ENCODE peak calls at places on chromosome 7, in nine cellular contexts. One of them, this sample, is unnamed.

GRCh38 chr7:143910473-143911248 is 8.7 kb upstream of the TCAF1 start:
- DNase-seq in AG04450: no peak
- DNase-seq in AML-193: no peak
- DNase-seq in activated CD4-positive, CD25-positive, alpha-beta regulatory T cell treated with anti-CD3 and anti-CD28 coated beads, Interleukin-2, amount 50 U/mL, for 72 hours: no peak
- DNase-seq in nephron progenitor cell: no peak
- DNase-seq in RCC 7860: no peak
- DNase-seq in T-helper 1 cell: no peak
- DNase-seq in activated CD4-positive, alpha-beta T cell treated with anti-CD3 and anti-CD28 coated beads for 4 hours: no peak
- DNase-seq in iris pigment epithelial cell: peak
- DNase-seq in this sample: no peak

GRCh38 chr7:128989961-128990360 is 52.2 kb downstream of the IRF5 start:
- DNase-seq in RCC 7860: no peak
- DNase-seq in T-helper 1 cell: no peak
- DNase-seq in AG04450: no peak
- DNase-seq in nephron progenitor cell: no peak
- DNase-seq in activated CD4-positive, alpha-beta T cell treated with anti-CD3 and anti-CD28 coated beads for 4 hours: no peak
- DNase-seq in AML-193: no peak
- DNase-seq in activated CD4-positive, CD25-positive, alpha-beta regulatory T cell treated with anti-CD3 and anti-CD28 coated beads, Interleukin-2, amount 50 U/mL, for 72 hours: no peak
- DNase-seq in iris pigment epithelial cell: peak
- DNase-seq in this sample: no peak

GRCh38 chr7:103148131-103148993 is 537 bp downstream of the NAPEPLD start:
- DNase-seq in activated CD4-positive, alpha-beta T cell treated with anti-CD3 and anti-CD28 coated beads for 4 hours: no peak
- DNase-seq in T-helper 1 cell: peak
- DNase-seq in activated CD4-positive, CD25-positive, alpha-beta regulatory T cell treated with anti-CD3 and anti-CD28 coated beads, Interleukin-2, amount 50 U/mL, for 72 hours: no peak
- DNase-seq in iris pigment epithelial cell: no peak
- DNase-seq in nephron progenitor cell: no peak
- DNase-seq in AML-193: no peak
- DNase-seq in AG04450: no peak
- DNase-seq in RCC 7860: no peak
- DNase-seq in this sample: no peak

GRCh38 chr7:151958036-151959010 is 2.1 kb downstream of the GALNTL5 start:
- DNase-seq in RCC 7860: no peak
- DNase-seq in activated CD4-positive, alpha-beta T cell treated with anti-CD3 and anti-CD28 coated beads for 4 hours: no peak
- DNase-seq in T-helper 1 cell: no peak
- DNase-seq in nephron progenitor cell: no peak
- DNase-seq in activated CD4-positive, CD25-positive, alpha-beta regulatory T cell treated with anti-CD3 and anti-CD28 coated beads, Interleukin-2, amount 50 U/mL, for 72 hours: no peak
- DNase-seq in AML-193: no peak
- DNase-seq in iris pigment epithelial cell: no peak
- DNase-seq in AG04450: no peak
- DNase-seq in this sample: no peak

GRCh38 chr7:73865738-73866445 is 4.9 kb downstream of the TMEM270 start:
- DNase-seq in activated CD4-positive, CD25-positive, alpha-beta regulatory T cell treated with anti-CD3 and anti-CD28 coated beads, Interleukin-2, amount 50 U/mL, for 72 hours: no peak
- DNase-seq in activated CD4-positive, alpha-beta T cell treated with anti-CD3 and anti-CD28 coated beads for 4 hours: no peak
- DNase-seq in iris pigment epithelial cell: peak
- DNase-seq in AML-193: peak
- DNase-seq in T-helper 1 cell: no peak
- DNase-seq in nephron progenitor cell: peak
- DNase-seq in AG04450: no peak
- DNase-seq in RCC 7860: peak
- DNase-seq in this sample: no peak

GRCh38 chr7:134855467-134855866 is 76.0 kb downstream of the CALD1 start:
- DNase-seq in nephron progenitor cell: no peak
- DNase-seq in activated CD4-positive, alpha-beta T cell treated with anti-CD3 and anti-CD28 coated beads for 4 hours: no peak
- DNase-seq in T-helper 1 cell: no peak
- DNase-seq in AG04450: no peak
- DNase-seq in iris pigment epithelial cell: peak
- DNase-seq in AML-193: no peak
- DNase-seq in activated CD4-positive, CD25-positive, alpha-beta regulatory T cell treated with anti-CD3 and anti-CD28 coated beads, Interleukin-2, amount 50 U/mL, for 72 hours: no peak
- DNase-seq in RCC 7860: no peak
- DNase-seq in this sample: no peak

GRCh38 chr7:134865001-134865845 is 85.8 kb downstream of the CALD1 start:
- DNase-seq in activated CD4-positive, alpha-beta T cell treated with anti-CD3 and anti-CD28 coated beads for 4 hours: peak
- DNase-seq in T-helper 1 cell: peak
- DNase-seq in iris pigment epithelial cell: peak
- DNase-seq in AML-193: no peak
- DNase-seq in nephron progenitor cell: no peak
- DNase-seq in AG04450: no peak
- DNase-seq in RCC 7860: no peak
- DNase-seq in activated CD4-positive, CD25-positive, alpha-beta regulatory T cell treated with anti-CD3 and anti-CD28 coated beads, Interleukin-2, amount 50 U/mL, for 72 hours: no peak
- DNase-seq in this sample: no peak

GRCh38 chr7:68509603-68510002 is 1088.7 kb upstream of the AUTS2 start:
- DNase-seq in nephron progenitor cell: no peak
- DNase-seq in activated CD4-positive, alpha-beta T cell treated with anti-CD3 and anti-CD28 coated beads for 4 hours: no peak
- DNase-seq in RCC 7860: no peak
- DNase-seq in AML-193: no peak
- DNase-seq in iris pigment epithelial cell: no peak
- DNase-seq in AG04450: no peak
- DNase-seq in activated CD4-positive, CD25-positive, alpha-beta regulatory T cell treated with anti-CD3 and anti-CD28 coated beads, Interleukin-2, amount 50 U/mL, for 72 hours: no peak
- DNase-seq in T-helper 1 cell: no peak
- DNase-seq in this sample: no peak

GRCh38 chr7:66697451-66698438 is 42.8 kb upstream of the RABGEF1 start:
- DNase-seq in activated CD4-positive, CD25-positive, alpha-beta regulatory T cell treated with anti-CD3 and anti-CD28 coated beads, Interleukin-2, amount 50 U/mL, for 72 hours: no peak
- DNase-seq in activated CD4-positive, alpha-beta T cell treated with anti-CD3 and anti-CD28 coated beads for 4 hours: no peak
- DNase-seq in iris pigment epithelial cell: peak
- DNase-seq in AG04450: no peak
- DNase-seq in RCC 7860: no peak
- DNase-seq in T-helper 1 cell: no peak
- DNase-seq in AML-193: no peak
- DNase-seq in nephron progenitor cell: no peak
- DNase-seq in this sample: no peak

GRCh38 chr7:98745722-98746318 is 124.0 kb downstream of the TMEM130 start:
- DNase-seq in activated CD4-positive, CD25-positive, alpha-beta regulatory T cell treated with anti-CD3 and anti-CD28 coated beads, Interleukin-2, amount 50 U/mL, for 72 hours: peak
- DNase-seq in RCC 7860: peak
- DNase-seq in AG04450: no peak
- DNase-seq in activated CD4-positive, alpha-beta T cell treated with anti-CD3 and anti-CD28 coated beads for 4 hours: peak
- DNase-seq in nephron progenitor cell: peak
- DNase-seq in T-helper 1 cell: peak
- DNase-seq in AML-193: peak
- DNase-seq in iris pigment epithelial cell: peak
- DNase-seq in this sample: no peak

GRCh38 chr7:117312593-117312992 is 10.3 kb downstream of the WNT2 start:
- DNase-seq in nephron progenitor cell: no peak
- DNase-seq in activated CD4-positive, alpha-beta T cell treated with anti-CD3 and anti-CD28 coated beads for 4 hours: no peak
- DNase-seq in T-helper 1 cell: no peak
- DNase-seq in iris pigment epithelial cell: peak
- DNase-seq in AG04450: no peak
- DNase-seq in AML-193: no peak
- DNase-seq in activated CD4-positive, CD25-positive, alpha-beta regulatory T cell treated with anti-CD3 and anti-CD28 coated beads, Interleukin-2, amount 50 U/mL, for 72 hours: no peak
- DNase-seq in RCC 7860: no peak
- DNase-seq in this sample: no peak

GRCh38 chr7:94509264-94509878 is at the start of gene CASD1:
- DNase-seq in RCC 7860: peak
- DNase-seq in nephron progenitor cell: no peak
- DNase-seq in activated CD4-positive, alpha-beta T cell treated with anti-CD3 and anti-CD28 coated beads for 4 hours: peak
- DNase-seq in T-helper 1 cell: peak
- DNase-seq in iris pigment epithelial cell: peak
- DNase-seq in AML-193: peak
- DNase-seq in AG04450: no peak
- DNase-seq in activated CD4-positive, CD25-positive, alpha-beta regulatory T cell treated with anti-CD3 and anti-CD28 coated beads, Interleukin-2, amount 50 U/mL, for 72 hours: peak
- DNase-seq in this sample: peak

GRCh38 chr7:13144622-13145021 is 457.2 kb downstream of the ARL4A start:
- DNase-seq in AG04450: peak
- DNase-seq in RCC 7860: no peak
- DNase-seq in AML-193: no peak
- DNase-seq in nephron progenitor cell: no peak
- DNase-seq in activated CD4-positive, CD25-positive, alpha-beta regulatory T cell treated with anti-CD3 and anti-CD28 coated beads, Interleukin-2, amount 50 U/mL, for 72 hours: no peak
- DNase-seq in iris pigment epithelial cell: peak
- DNase-seq in T-helper 1 cell: no peak
- DNase-seq in activated CD4-positive, alpha-beta T cell treated with anti-CD3 and anti-CD28 coated beads for 4 hours: no peak
- DNase-seq in this sample: no peak

GRCh38 chr7:140977351-140978140 is 37.2 kb downstream of the MRPS33 start:
- DNase-seq in iris pigment epithelial cell: no peak
- DNase-seq in activated CD4-positive, alpha-beta T cell treated with anti-CD3 and anti-CD28 coated beads for 4 hours: no peak
- DNase-seq in RCC 7860: no peak
- DNase-seq in nephron progenitor cell: no peak
- DNase-seq in T-helper 1 cell: no peak
- DNase-seq in activated CD4-positive, CD25-positive, alpha-beta regulatory T cell treated with anti-CD3 and anti-CD28 coated beads, Interleukin-2, amount 50 U/mL, for 72 hours: no peak
- DNase-seq in AG04450: no peak
- DNase-seq in AML-193: peak
- DNase-seq in this sample: no peak

GRCh38 chr7:80088705-80089104 is 45.9 kb upstream of the GNAI1 start:
- DNase-seq in AG04450: no peak
- DNase-seq in nephron progenitor cell: no peak
- DNase-seq in RCC 7860: no peak
- DNase-seq in T-helper 1 cell: no peak
- DNase-seq in activated CD4-positive, CD25-positive, alpha-beta regulatory T cell treated with anti-CD3 and anti-CD28 coated beads, Interleukin-2, amount 50 U/mL, for 72 hours: no peak
- DNase-seq in activated CD4-positive, alpha-beta T cell treated with anti-CD3 and anti-CD28 coated beads for 4 hours: no peak
- DNase-seq in iris pigment epithelial cell: peak
- DNase-seq in AML-193: no peak
- DNase-seq in this sample: no peak

GRCh38 chr7:2626498-2627117 is 5.2 kb upstream of the TTYH3 start:
- DNase-seq in AG04450: no peak
- DNase-seq in RCC 7860: no peak
- DNase-seq in activated CD4-positive, alpha-beta T cell treated with anti-CD3 and anti-CD28 coated beads for 4 hours: no peak
- DNase-seq in AML-193: no peak
- DNase-seq in T-helper 1 cell: no peak
- DNase-seq in iris pigment epithelial cell: no peak
- DNase-seq in activated CD4-positive, CD25-positive, alpha-beta regulatory T cell treated with anti-CD3 and anti-CD28 coated beads, Interleukin-2, amount 50 U/mL, for 72 hours: no peak
- DNase-seq in nephron progenitor cell: no peak
- DNase-seq in this sample: peak

GRCh38 chr7:99047526-99048077 is 96.3 kb downstream of the SMURF1 start:
- DNase-seq in RCC 7860: no peak
- DNase-seq in iris pigment epithelial cell: no peak
- DNase-seq in activated CD4-positive, CD25-positive, alpha-beta regulatory T cell treated with anti-CD3 and anti-CD28 coated beads, Interleukin-2, amount 50 U/mL, for 72 hours: no peak
- DNase-seq in nephron progenitor cell: no peak
- DNase-seq in AG04450: no peak
- DNase-seq in T-helper 1 cell: no peak
- DNase-seq in AML-193: no peak
- DNase-seq in activated CD4-positive, alpha-beta T cell treated with anti-CD3 and anti-CD28 coated beads for 4 hours: no peak
- DNase-seq in this sample: no peak

GRCh38 chr7:134752006-134752760 is 27.3 kb upstream of the CALD1 start:
- DNase-seq in AG04450: no peak
- DNase-seq in AML-193: no peak
- DNase-seq in activated CD4-positive, CD25-positive, alpha-beta regulatory T cell treated with anti-CD3 and anti-CD28 coated beads, Interleukin-2, amount 50 U/mL, for 72 hours: no peak
- DNase-seq in nephron progenitor cell: no peak
- DNase-seq in RCC 7860: peak
- DNase-seq in activated CD4-positive, alpha-beta T cell treated with anti-CD3 and anti-CD28 coated beads for 4 hours: no peak
- DNase-seq in T-helper 1 cell: no peak
- DNase-seq in iris pigment epithelial cell: peak
- DNase-seq in this sample: no peak

GRCh38 chr7:18638594-18639452 is 143.3 kb downstream of the HDAC9 start:
- DNase-seq in AG04450: no peak
- DNase-seq in AML-193: peak
- DNase-seq in T-helper 1 cell: peak
- DNase-seq in nephron progenitor cell: no peak
- DNase-seq in activated CD4-positive, CD25-positive, alpha-beta regulatory T cell treated with anti-CD3 and anti-CD28 coated beads, Interleukin-2, amount 50 U/mL, for 72 hours: no peak
- DNase-seq in RCC 7860: no peak
- DNase-seq in iris pigment epithelial cell: peak
- DNase-seq in activated CD4-positive, alpha-beta T cell treated with anti-CD3 and anti-CD28 coated beads for 4 hours: no peak
- DNase-seq in this sample: no peak

GRCh38 chr7:130180571-130180971 is 24.6 kb downstream of the TMEM209 start:
- DNase-seq in RCC 7860: no peak
- DNase-seq in iris pigment epithelial cell: peak
- DNase-seq in activated CD4-positive, CD25-positive, alpha-beta regulatory T cell treated with anti-CD3 and anti-CD28 coated beads, Interleukin-2, amount 50 U/mL, for 72 hours: no peak
- DNase-seq in AG04450: no peak
- DNase-seq in nephron progenitor cell: no peak
- DNase-seq in activated CD4-positive, alpha-beta T cell treated with anti-CD3 and anti-CD28 coated beads for 4 hours: no peak
- DNase-seq in T-helper 1 cell: peak
- DNase-seq in AML-193: no peak
- DNase-seq in this sample: no peak

GRCh38 chr7:159104188-159105030 is 40.3 kb downstream of the VIPR2 start:
- DNase-seq in activated CD4-positive, alpha-beta T cell treated with anti-CD3 and anti-CD28 coated beads for 4 hours: no peak
- DNase-seq in RCC 7860: no peak
- DNase-seq in iris pigment epithelial cell: no peak
- DNase-seq in nephron progenitor cell: no peak
- DNase-seq in AML-193: no peak
- DNase-seq in T-helper 1 cell: no peak
- DNase-seq in AG04450: no peak
- DNase-seq in activated CD4-positive, CD25-positive, alpha-beta regulatory T cell treated with anti-CD3 and anti-CD28 coated beads, Interleukin-2, amount 50 U/mL, for 72 hours: peak
- DNase-seq in this sample: peak

GRCh38 chr7:72334066-72334465 is 78.1 kb downstream of the CALN1 start:
- DNase-seq in AML-193: no peak
- DNase-seq in RCC 7860: no peak
- DNase-seq in iris pigment epithelial cell: no peak
- DNase-seq in AG04450: no peak
- DNase-seq in activated CD4-positive, alpha-beta T cell treated with anti-CD3 and anti-CD28 coated beads for 4 hours: no peak
- DNase-seq in nephron progenitor cell: no peak
- DNase-seq in activated CD4-positive, CD25-positive, alpha-beta regulatory T cell treated with anti-CD3 and anti-CD28 coated beads, Interleukin-2, amount 50 U/mL, for 72 hours: no peak
- DNase-seq in T-helper 1 cell: no peak
- DNase-seq in this sample: no peak

GRCh38 chr7:32154797-32155196 is 84.6 kb upstream of the PDE1C start:
- DNase-seq in RCC 7860: peak
- DNase-seq in activated CD4-positive, CD25-positive, alpha-beta regulatory T cell treated with anti-CD3 and anti-CD28 coated beads, Interleukin-2, amount 50 U/mL, for 72 hours: no peak
- DNase-seq in AML-193: no peak
- DNase-seq in activated CD4-positive, alpha-beta T cell treated with anti-CD3 and anti-CD28 coated beads for 4 hours: no peak
- DNase-seq in T-helper 1 cell: no peak
- DNase-seq in iris pigment epithelial cell: no peak
- DNase-seq in nephron progenitor cell: no peak
- DNase-seq in AG04450: no peak
- DNase-seq in this sample: no peak

GRCh38 chr7:105766421-105767191 is 109.8 kb downstream of the ATXN7L1 start:
- DNase-seq in activated CD4-positive, alpha-beta T cell treated with anti-CD3 and anti-CD28 coated beads for 4 hours: no peak
- DNase-seq in T-helper 1 cell: peak
- DNase-seq in activated CD4-positive, CD25-positive, alpha-beta regulatory T cell treated with anti-CD3 and anti-CD28 coated beads, Interleukin-2, amount 50 U/mL, for 72 hours: no peak
- DNase-seq in AML-193: no peak
- DNase-seq in nephron progenitor cell: no peak
- DNase-seq in RCC 7860: no peak
- DNase-seq in iris pigment epithelial cell: no peak
- DNase-seq in AG04450: no peak
- DNase-seq in this sample: no peak

GRCh38 chr7:46739378-46740234 is 818.5 kb upstream of the IGFBP3 start:
- DNase-seq in AG04450: no peak
- DNase-seq in nephron progenitor cell: no peak
- DNase-seq in activated CD4-positive, alpha-beta T cell treated with anti-CD3 and anti-CD28 coated beads for 4 hours: no peak
- DNase-seq in RCC 7860: no peak
- DNase-seq in activated CD4-positive, CD25-positive, alpha-beta regulatory T cell treated with anti-CD3 and anti-CD28 coated beads, Interleukin-2, amount 50 U/mL, for 72 hours: no peak
- DNase-seq in T-helper 1 cell: no peak
- DNase-seq in AML-193: no peak
- DNase-seq in iris pigment epithelial cell: no peak
- DNase-seq in this sample: no peak

GRCh38 chr7:139602143-139602722 is 78.7 kb downstream of the CLEC2L start:
- DNase-seq in nephron progenitor cell: no peak
- DNase-seq in activated CD4-positive, CD25-positive, alpha-beta regulatory T cell treated with anti-CD3 and anti-CD28 coated beads, Interleukin-2, amount 50 U/mL, for 72 hours: no peak
- DNase-seq in RCC 7860: peak
- DNase-seq in T-helper 1 cell: peak
- DNase-seq in AML-193: peak
- DNase-seq in AG04450: no peak
- DNase-seq in activated CD4-positive, alpha-beta T cell treated with anti-CD3 and anti-CD28 coated beads for 4 hours: no peak
- DNase-seq in iris pigment epithelial cell: peak
- DNase-seq in this sample: no peak

GRCh38 chr7:34982371-34983019 is 54.8 kb downstream of the DPY19L1 start:
- DNase-seq in T-helper 1 cell: no peak
- DNase-seq in iris pigment epithelial cell: no peak
- DNase-seq in AML-193: no peak
- DNase-seq in activated CD4-positive, CD25-positive, alpha-beta regulatory T cell treated with anti-CD3 and anti-CD28 coated beads, Interleukin-2, amount 50 U/mL, for 72 hours: no peak
- DNase-seq in activated CD4-positive, alpha-beta T cell treated with anti-CD3 and anti-CD28 coated beads for 4 hours: no peak
- DNase-seq in nephron progenitor cell: no peak
- DNase-seq in RCC 7860: no peak
- DNase-seq in AG04450: no peak
- DNase-seq in this sample: no peak

GRCh38 chr7:144100607-144101006 is 8.8 kb upstream of the OR2A2 start:
- DNase-seq in RCC 7860: no peak
- DNase-seq in AG04450: no peak
- DNase-seq in nephron progenitor cell: no peak
- DNase-seq in iris pigment epithelial cell: peak
- DNase-seq in activated CD4-positive, alpha-beta T cell treated with anti-CD3 and anti-CD28 coated beads for 4 hours: no peak
- DNase-seq in T-helper 1 cell: no peak
- DNase-seq in activated CD4-positive, CD25-positive, alpha-beta regulatory T cell treated with anti-CD3 and anti-CD28 coated beads, Interleukin-2, amount 50 U/mL, for 72 hours: no peak
- DNase-seq in AML-193: no peak
- DNase-seq in this sample: no peak

GRCh38 chr7:73520673-73521635 is 1.1 kb downstream of the BAZ1B start:
- DNase-seq in iris pigment epithelial cell: peak
- DNase-seq in nephron progenitor cell: peak
- DNase-seq in T-helper 1 cell: peak
- DNase-seq in activated CD4-positive, alpha-beta T cell treated with anti-CD3 and anti-CD28 coated beads for 4 hours: no peak
- DNase-seq in AG04450: no peak
- DNase-seq in RCC 7860: no peak
- DNase-seq in activated CD4-positive, CD25-positive, alpha-beta regulatory T cell treated with anti-CD3 and anti-CD28 coated beads, Interleukin-2, amount 50 U/mL, for 72 hours: no peak
- DNase-seq in AML-193: no peak
- DNase-seq in this sample: peak